ENCODE peak calls at places on chromosomes 6 and 20, in four cellular contexts. W is H1, Z is HepG2, H is K562. D is an unnamed sample.

GRCh38 chr20:45857836-45858250 is 429 bp downstream of the ZSWIM3 start:
- DNase-seq in W (no peak), Z (no peak), H (peak), D (no peak)

GRCh38 chr6:163393923-163394322 is 20.6 kb upstream of the QKI start:
- DNase-seq in W (no peak), Z (no peak), H (no peak), D (no peak)

GRCh38 chr6:44704240-44705150 is 317.0 kb downstream of the CDC5L start:
- DNase-seq in W (no peak), Z (no peak), H (no peak), D (no peak)

GRCh38 chr6:9315966-9316650 is 880.8 kb upstream of the SLC35B3 start:
- DNase-seq in W (no peak), Z (no peak), H (no peak), D (no peak)

GRCh38 chr6:69953491-69953890 is 87.1 kb downstream of the COL19A1 start:
- DNase-seq in W (no peak), Z (no peak), H (no peak), D (no peak)

GRCh38 chr20:1324598-1325172 is 4.3 kb downstream of the SDCBP2 start:
- DNase-seq in W (no peak), Z (no peak), H (peak), D (peak)

GRCh38 chr6:96939019-96939805 is 14.7 kb downstream of the KLHL32 start:
- DNase-seq in W (no peak), Z (no peak), H (peak), D (peak)

GRCh38 chr6:137389150-137389664 is 105.0 kb downstream of the OLIG3 start:
- DNase-seq in W (no peak), Z (no peak), H (peak), D (no peak)

GRCh38 chr6:129113637-129114036 is 230.7 kb downstream of the LAMA2 start:
- DNase-seq in W (no peak), Z (no peak), H (no peak), D (no peak)

GRCh38 chr6:155264704-155265320 is 999 bp downstream of the CLDN20 start:
- DNase-seq in W (no peak), Z (no peak), H (no peak), D (no peak)

GRCh38 chr6:132819405-132820145 is 5.2 kb downstream of the RPS12 start:
- DNase-seq in W (no peak), Z (peak), H (peak), D (no peak)

GRCh38 chr20:57540889-57541288 is 15.9 kb upstream of the CTCFL start:
- DNase-seq in W (no peak), Z (no peak), H (no peak), D (no peak)

GRCh38 chr6:158040051-158040803 is 58.6 kb downstream of the SYNJ2 start:
- DNase-seq in W (no peak), Z (peak), H (peak), D (peak)

GRCh38 chr6:18350728-18351127 is 36.4 kb upstream of the RNF144B start:
- DNase-seq in W (no peak), Z (no peak), H (no peak), D (no peak)

GRCh38 chr6:106894978-106895702 is 79.4 kb downstream of the CD24 start:
- DNase-seq in W (no peak), Z (peak), H (peak), D (no peak)

GRCh38 chr20:1757072-1757471 is 99.5 kb upstream of the SIRPG start:
- DNase-seq in W (no peak), Z (no peak), H (no peak), D (no peak)

GRCh38 chr6:113421997-113422396 is 435.1 kb upstream of the MARCKS start:
- DNase-seq in W (no peak), Z (no peak), H (no peak), D (no peak)

GRCh38 chr6:131924881-131925474 is 26.2 kb downstream of the CCN2 start:
- DNase-seq in W (no peak), Z (peak), H (peak), D (peak)

GRCh38 chr6:137491478-137491877 is 2.7 kb downstream of the OLIG3 start:
- DNase-seq in W (no peak), Z (no peak), H (no peak), D (no peak)

GRCh38 chr6:170108890-170109587 is 181.8 kb downstream of the DLL1 start:
- DNase-seq in W (no peak), Z (no peak), H (no peak), D (no peak)
- TF ChIP-seq MAFK in W (no peak), Z (no peak), H (no peak), D (no peak)

GRCh38 chr6:1624848-1625341 is 15.2 kb downstream of the FOXC1 start:
- DNase-seq in W (no peak), Z (no peak), H (no peak), D (no peak)
- H3K4me3 ChIP-seq in W (peak), Z (no peak), H (no peak), D (peak)

DNA sequence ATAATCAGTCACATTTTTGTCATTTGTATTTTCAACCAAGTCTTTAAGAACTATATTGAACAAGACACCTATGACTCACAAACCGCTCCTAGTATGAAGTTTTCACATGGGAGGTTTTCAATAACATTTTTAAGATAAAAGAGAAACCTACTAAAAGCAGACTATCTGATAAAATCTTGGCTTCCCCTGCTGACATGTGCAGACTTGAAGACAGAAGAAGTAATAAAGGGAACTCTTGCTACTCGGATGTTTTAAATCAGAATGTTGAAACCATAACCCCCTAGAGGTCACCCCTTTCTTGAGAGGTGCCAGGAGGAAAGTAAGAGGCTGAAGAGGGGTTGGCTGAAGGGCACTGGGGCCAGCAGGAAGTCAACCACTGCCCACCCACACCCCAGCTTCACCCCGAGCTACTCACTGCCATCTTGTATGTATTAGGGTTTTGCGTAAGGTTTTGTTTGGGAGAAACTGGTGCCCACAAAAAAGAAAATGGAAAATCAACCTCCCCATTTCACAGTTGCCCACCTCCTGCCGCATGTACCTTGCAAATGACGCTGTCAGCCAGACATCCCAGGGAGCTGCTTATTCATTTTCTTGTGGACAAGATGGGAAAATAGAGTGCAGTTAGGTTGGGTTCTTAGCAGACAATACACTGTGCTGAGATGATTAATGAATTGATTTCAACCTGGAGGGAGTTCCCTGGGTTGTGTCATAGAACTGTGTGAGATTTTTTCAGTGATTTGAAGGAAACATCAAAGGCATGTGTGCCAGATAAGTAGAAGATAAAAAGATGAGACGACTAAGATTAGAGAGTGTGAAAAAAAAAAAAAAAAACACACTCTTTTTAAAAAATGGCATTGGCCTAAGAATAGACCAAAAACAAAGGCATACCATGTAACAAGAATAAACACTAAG is 83.2 kb upstream of the TAB2 start:
- DNase-seq in W (no peak), Z (no peak), H (no peak), D (no peak)
- TF ChIP-seq PHF8 in W (no peak), Z (no peak), H (no peak), D (no peak)

DNA sequence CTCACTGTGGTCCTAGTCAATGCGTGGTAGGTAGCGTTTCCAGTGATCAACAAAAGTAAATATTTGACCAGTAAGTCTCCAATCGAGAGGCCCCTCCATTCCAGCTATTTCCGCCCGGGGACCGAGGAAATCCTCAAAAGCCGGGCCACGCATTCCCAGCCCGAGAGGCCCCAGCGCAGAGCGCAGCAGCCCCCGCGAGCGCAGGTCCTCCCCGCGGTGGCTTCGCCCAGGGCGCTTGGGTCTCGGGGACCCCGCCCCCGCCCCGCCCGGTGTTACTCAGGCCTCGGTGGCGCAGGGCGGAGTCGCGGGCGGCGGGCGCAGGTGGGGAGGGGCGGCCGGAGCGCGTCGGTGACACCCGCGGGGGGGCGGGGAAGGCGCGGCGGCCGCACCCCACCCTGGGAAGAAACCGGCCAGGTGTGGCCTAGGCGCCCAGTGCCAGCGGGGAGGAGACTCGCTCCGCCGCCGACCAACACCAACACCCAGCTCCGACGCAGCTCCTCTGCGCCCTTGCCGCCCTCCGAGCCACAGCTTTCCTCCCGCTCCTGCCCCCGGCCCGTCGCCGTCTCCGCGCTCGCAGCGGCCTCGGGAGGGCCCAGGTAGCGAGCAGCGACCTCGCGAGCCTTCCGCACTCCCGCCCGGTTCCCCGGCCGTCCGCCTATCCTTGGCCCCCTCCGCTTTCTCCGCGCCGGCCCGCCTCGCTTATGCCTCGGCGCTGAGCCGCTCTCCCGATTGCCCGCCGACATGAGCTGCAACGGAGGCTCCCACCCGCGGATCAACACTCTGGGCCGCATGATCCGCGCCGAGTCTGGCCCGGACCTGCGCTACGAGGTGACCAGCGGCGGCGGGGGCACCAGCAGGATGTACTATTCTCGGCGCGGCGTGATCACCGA is at the start of gene DSP:
- DNase-seq in W (peak), Z (peak), H (peak), D (peak)
- TF ChIP-seq MAFK in W (no peak), Z (no peak), H (no peak), D (no peak)

GRCh38 chr20:61756966-61757677 is 308.6 kb downstream of the TAF4 start:
- DNase-seq in W (no peak), Z (no peak), H (no peak), D (no peak)

GRCh38 chr20:61758556-61759200 is 307.0 kb downstream of the TAF4 start:
- DNase-seq in W (no peak), Z (no peak), H (no peak), D (no peak)

GRCh38 chr20:61759286-61760065 is 306.2 kb downstream of the TAF4 start:
- DNase-seq in W (no peak), Z (no peak), H (no peak), D (no peak)

GRCh38 chr20:61756446-61756845 is 309.2 kb downstream of the TAF4 start:
- DNase-seq in W (no peak), Z (no peak), H (no peak), D (no peak)

GRCh38 chr20:61757678-61758555 is 307.8 kb downstream of the TAF4 start:
- DNase-seq in W (no peak), Z (no peak), H (no peak), D (no peak)
- H3K4me3 ChIP-seq in W (no peak), Z (no peak), H (no peak), D (no peak)

DNA sequence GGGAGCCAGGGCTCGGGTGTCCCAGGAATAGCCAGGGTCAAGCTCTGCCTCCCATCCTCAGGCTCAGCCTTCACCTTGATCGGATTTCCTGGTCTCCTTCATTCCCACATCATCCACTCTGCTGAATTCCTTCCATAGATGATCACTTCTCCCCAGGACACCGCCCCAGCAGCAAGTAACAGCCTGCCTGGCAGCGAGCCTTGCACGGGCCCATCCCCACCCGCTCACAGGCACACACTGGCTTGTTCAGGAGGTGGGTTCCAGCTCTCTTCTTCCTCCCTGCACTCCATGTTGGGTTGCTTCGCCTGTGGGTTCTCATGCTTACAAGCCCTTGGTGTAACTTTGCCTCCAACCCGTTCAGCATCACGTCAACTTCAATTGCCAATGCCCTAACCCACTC is 113.0 kb upstream of the IYD start:
- DNase-seq in W (no peak), Z (no peak), H (no peak), D (no peak)
- TF ChIP-seq PHF8 in W (no peak), Z (no peak), H (no peak), D (no peak)

DNA sequence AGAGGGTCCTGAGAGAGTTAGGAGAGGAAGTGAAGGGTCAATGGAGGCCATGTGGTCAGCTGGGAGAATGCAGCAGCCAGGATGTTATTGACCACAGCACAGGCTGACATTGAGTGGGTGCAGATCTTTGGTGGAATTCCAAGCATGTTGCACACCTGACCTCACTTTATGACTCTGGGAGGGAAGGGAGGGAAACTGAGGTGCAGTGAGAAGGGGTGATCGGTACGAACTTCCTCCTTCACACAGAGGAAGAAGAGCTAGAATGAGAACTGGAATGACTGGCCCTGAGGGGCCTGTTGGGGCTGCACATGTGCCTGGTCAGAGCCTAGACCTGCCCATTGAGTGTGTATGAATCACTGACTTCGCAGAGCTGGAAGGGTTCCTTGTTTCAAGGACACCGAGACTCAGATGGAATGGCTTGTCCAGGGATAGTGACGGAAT is 9.8 kb downstream of the FAM83D start:
- DNase-seq in W (no peak), Z (no peak), H (no peak), D (no peak)
- TF ChIP-seq MAFK in W (no peak), Z (no peak), H (no peak), D (no peak)

GRCh38 chr20:41245086-41245707 is 72.3 kb downstream of the ZHX3 start:
- DNase-seq in W (peak), Z (peak), H (no peak), D (no peak)

GRCh38 chr20:41249781-41250281 is 67.7 kb downstream of the ZHX3 start:
- DNase-seq in W (peak), Z (peak), H (peak), D (no peak)

GRCh38 chr20:41248371-41249024 is 69.0 kb downstream of the ZHX3 start:
- DNase-seq in W (no peak), Z (no peak), H (no peak), D (no peak)

GRCh38 chr20:41249371-41249770 is 68.2 kb downstream of the ZHX3 start:
- DNase-seq in W (no peak), Z (no peak), H (peak), D (peak)

GRCh38 chr20:41247523-41248370 is 69.8 kb downstream of the ZHX3 start:
- DNase-seq in W (no peak), Z (no peak), H (no peak), D (no peak)
- H3K4me3 ChIP-seq in W (no peak), Z (no peak), H (no peak), D (no peak)

GRCh38 chr6:4965506-4966389 is 38.1 kb downstream of the RPP40 start:
- DNase-seq in W (no peak), Z (no peak), H (no peak), D (no peak)
- TF ChIP-seq PHF8 in W (no peak), Z (no peak), H (no peak), D (no peak)

GRCh38 chr20:22795897-22796296 is 211.5 kb upstream of the FOXA2 start:
- DNase-seq in W (no peak), Z (peak), H (no peak), D (peak)
- TF ChIP-seq MAFK in W (no peak), Z (no peak), H (no peak), D (peak)